ENCODE peak calls at places on chromosomes 13 and 19, in eight cellular contexts. G, O, F, H, R, B, J and T are unnamed samples.

GRCh38 chr13:27772651-27773425 is 19.4 kb upstream of the GSX1 start:
- DNase-seq in R (no peak), F (no peak), G (no peak), B (no peak), H (no peak), O (no peak), J (no peak), T (no peak)

GRCh38 chr19:1647664-1648155 is 4.7 kb downstream of the TCF3 start:
- DNase-seq in G (no peak), R (no peak), F (no peak), B (no peak), O (no peak), H (no peak), J (no peak), T (no peak)

GRCh38 chr19:55255618-55256423 is 3.0 kb downstream of the PPP6R1 start:
- DNase-seq in G (peak), B (no peak), J (peak), H (peak), R (peak), F (no peak), O (peak), T (no peak)

GRCh38 chr13:68234278-68234677 is 1004.1 kb upstream of the PCDH9 start:
- DNase-seq in H (no peak), O (no peak), J (no peak), G (no peak), R (no peak), B (no peak), F (no peak), T (no peak)

GRCh38 chr19:12913871-12914690 is 5.0 kb downstream of the SYCE2 start:
- DNase-seq in F (peak), H (peak), B (no peak), J (no peak), R (peak), O (peak), G (peak), T (no peak)

GRCh38 chr19:16795731-16796130 is 33.5 kb upstream of the SIN3B start:
- DNase-seq in F (no peak), H (no peak), B (no peak), G (no peak), R (no peak), J (no peak), O (no peak), T (no peak)

GRCh38 chr19:45450042-45450380 is 17.8 kb upstream of the FOSB start:
- DNase-seq in R (no peak), O (no peak), F (no peak), B (no peak), G (no peak), H (no peak), J (no peak), T (no peak)

GRCh38 chr19:7004313-7004931 is 16.8 kb downstream of the MBD3L2B start:
- DNase-seq in J (no peak), F (no peak), H (no peak), B (no peak), G (no peak), O (no peak), R (no peak), T (no peak)

GRCh38 chr13:45361596-45362206 is 20.7 kb upstream of the TPT1 start:
- DNase-seq in G (no peak), J (no peak), O (no peak), F (no peak), R (no peak), B (no peak), H (peak), T (no peak)

GRCh38 chr19:14149509-14149994 is 13.2 kb upstream of the ASF1B start:
- DNase-seq in G (peak), O (peak), H (peak), R (peak), F (no peak), J (no peak), B (no peak), T (no peak)